ENCODE peak calls at places on chromosomes 2 and 18, in eight cellular contexts. F is tibial artery, Z is Karpas-422, U is cardiac muscle cell, V is K562, N is spleen, A is left lung, H is kidney. W is an unnamed sample. For H3K36me3 and H3K4me1, the result is how much of the 10 kb centered on the place peaks cover.

GRCh38 chr2:143355814-143356213 is 226.6 kb downstream of the ARHGAP15 start:
- DNase-seq in F (no peak), Z (no peak), U (no peak), V (no peak), N (no peak), A (no peak), H (no peak), W (no peak)

GRCh38 chr2:29309090-29310054 is 194.2 kb downstream of the CLIP4 start:
- DNase-seq in F (peak), Z (peak), U (peak), V (peak), N (no peak), A (no peak), H (no peak), W (no peak)

GRCh38 chr2:23523651-23524260 is 138.8 kb downstream of the KLHL29 start:
- DNase-seq in F (peak), Z (no peak), U (no peak), V (no peak), N (no peak), A (no peak), H (no peak), W (peak)

GRCh38 chr2:128309341-128310093 is 9.2 kb downstream of the HS6ST1 start:
- DNase-seq in F (peak), Z (no peak), U (peak), V (peak), N (peak), A (peak), H (peak), W (no peak)

GRCh38 chr2:71742953-71743601 is 289.7 kb downstream of the DYSF start:
- DNase-seq in F (peak), Z (no peak), U (no peak), V (peak), N (no peak), A (no peak), H (peak), W (peak)

GRCh38 chr2:19426941-19427340 is 68.5 kb upstream of the OSR1 start:
- DNase-seq in F (no peak), Z (no peak), U (no peak), V (no peak), N (no peak), A (no peak), H (no peak), W (no peak)

GRCh38 chr18:9722691-9723090 is 14.6 kb downstream of the RAB31 start:
- DNase-seq in F (no peak), Z (peak), U (no peak), V (no peak), N (no peak), A (no peak), H (no peak), W (no peak)

GRCh38 chr2:191114403-191114886 is 36.3 kb downstream of the STAT4 start:
- DNase-seq in F (no peak), Z (no peak), U (no peak), V (no peak), N (no peak), A (no peak), H (no peak), W (no peak)

GRCh38 chr2:82959677-82960076 is 1499.4 kb downstream of the SUCLG1 start:
- DNase-seq in F (no peak), Z (no peak), U (no peak), V (no peak), N (no peak), A (no peak), H (no peak), W (no peak)

GRCh38 chr18:3603460-3604259 is 153.7 kb downstream of the TGIF1 start:
- DNase-seq in F (no peak), Z (peak), U (no peak), V (peak), N (peak), A (no peak), H (no peak), W (no peak)

DNA sequence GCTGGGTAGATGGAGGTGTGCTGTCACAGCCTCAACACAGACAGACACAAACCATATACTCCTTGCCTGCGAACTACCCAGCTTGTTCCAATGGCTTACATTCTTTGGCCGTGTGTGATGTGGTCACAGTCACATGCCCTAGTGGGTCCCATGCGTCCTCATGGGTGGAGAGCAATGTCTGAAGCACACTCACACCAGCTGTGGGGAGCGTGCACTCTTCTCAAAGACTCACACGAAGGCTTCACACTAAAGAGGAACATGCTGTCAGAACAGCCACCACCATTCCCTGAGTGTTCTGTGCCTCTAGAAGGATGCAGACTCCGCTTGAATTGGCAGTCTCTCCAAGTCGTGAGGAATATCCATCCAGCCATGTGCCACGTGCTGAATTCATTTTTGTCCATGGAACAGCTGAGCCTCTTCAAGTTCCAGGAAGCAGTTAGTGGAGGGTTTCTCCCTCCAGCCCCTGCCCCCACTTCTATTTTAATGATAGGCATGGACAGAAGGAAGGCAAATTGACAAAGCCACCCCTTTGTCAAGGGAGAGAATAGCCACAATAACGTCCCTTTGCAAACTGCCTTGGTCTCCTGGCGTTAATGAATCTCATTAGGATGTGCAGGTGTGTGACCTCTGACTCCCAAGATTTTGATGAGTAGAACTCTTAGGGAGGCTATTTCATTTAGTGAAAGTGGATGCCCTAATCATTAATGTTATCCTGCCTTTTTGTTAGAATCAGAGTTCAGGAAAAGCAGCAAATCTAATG is 464.3 kb upstream of the ID2 start:
- DNase-seq in F (no peak), Z (no peak), U (no peak), V (no peak), N (no peak), A (no peak), H (no peak), W (no peak)
- H3K36me3 ChIP-seq in F (under half), Z (under half), U (under half), V (under half), N (under half), A (under half), H (under half), W (under half)

DNA sequence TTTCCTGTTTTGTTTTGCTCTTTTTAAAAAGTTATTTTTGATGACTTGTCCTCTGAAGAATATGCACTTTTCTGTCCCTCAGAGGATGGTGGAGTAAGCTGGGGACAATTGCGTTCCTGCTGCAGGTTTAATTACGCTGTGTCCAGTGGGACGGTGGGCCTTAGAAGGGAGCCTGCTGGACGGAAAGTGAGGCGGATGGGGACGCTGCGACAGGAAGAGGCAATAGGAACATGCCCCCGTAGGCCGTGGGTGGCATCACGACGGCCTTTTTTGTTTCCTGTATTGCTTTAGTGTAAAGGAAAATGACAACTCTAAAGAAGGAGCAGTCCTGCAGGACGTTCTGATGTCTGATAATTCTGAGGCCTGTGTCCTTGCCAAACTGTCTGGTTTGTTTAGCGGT is 121.6 kb downstream of the NFATC1 start:
- DNase-seq in F (no peak), Z (no peak), U (no peak), V (no peak), N (peak), A (no peak), H (peak), W (no peak)
- H3K4me1 ChIP-seq in F (under half), Z (under half), U (under half), V (under half), N (half or more), A (under half), H (under half), W (under half)

GRCh38 chr2:46960618-46961017 is 45.0 kb upstream of the MCFD2 start:
- DNase-seq in F (no peak), Z (peak), U (no peak), V (no peak), N (peak), A (no peak), H (peak), W (no peak)

GRCh38 chr2:46958431-46959017 is 42.9 kb upstream of the MCFD2 start:
- DNase-seq in F (no peak), Z (no peak), U (no peak), V (no peak), N (peak), A (no peak), H (peak), W (no peak)

GRCh38 chr2:46955764-46956163 is 40.2 kb upstream of the MCFD2 start:
- DNase-seq in F (no peak), Z (no peak), U (no peak), V (no peak), N (no peak), A (no peak), H (no peak), W (no peak)

GRCh38 chr2:46954951-46955571 is 39.5 kb upstream of the MCFD2 start:
- DNase-seq in F (peak), Z (no peak), U (no peak), V (peak), N (no peak), A (no peak), H (peak), W (peak)

DNA sequence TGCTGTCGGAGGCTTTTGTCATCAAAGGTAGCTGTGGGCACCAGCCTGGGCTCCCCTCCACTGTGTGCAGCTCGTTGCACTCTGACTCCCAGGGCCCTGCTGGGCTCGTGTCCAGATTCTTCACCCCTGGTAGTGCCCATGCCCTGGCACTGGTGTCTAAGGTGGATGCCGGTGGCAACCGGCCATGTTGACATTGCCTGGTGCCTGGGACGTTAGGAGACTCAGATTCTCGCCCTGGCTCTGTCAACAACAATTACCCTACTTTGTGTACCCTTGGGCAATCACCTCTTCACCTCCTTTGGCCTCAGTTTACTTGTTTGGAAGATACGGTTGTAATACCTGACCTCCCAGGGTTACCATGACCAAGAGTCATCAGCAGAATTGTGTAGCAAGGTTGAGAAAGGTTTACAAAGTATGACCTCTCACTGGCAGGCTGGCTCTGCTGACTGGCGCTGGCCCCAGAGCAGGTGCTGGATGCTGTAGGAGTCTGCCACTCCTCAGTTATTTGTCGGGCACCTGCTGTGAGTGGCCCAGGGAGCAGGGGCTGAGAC is 41.5 kb upstream of the MCFD2 start:
- DNase-seq in F (no peak), Z (no peak), U (no peak), V (no peak), N (no peak), A (no peak), H (peak), W (no peak)
- H3K36me3 ChIP-seq in F (under half), Z (under half), U (under half), V (under half), N (under half), A (half or more), H (under half), W (under half)

GRCh38 chr18:44697315-44697714 is 16.6 kb downstream of the SETBP1 start:
- DNase-seq in F (no peak), Z (no peak), U (no peak), V (no peak), N (no peak), A (no peak), H (no peak), W (no peak)

GRCh38 chr18:44701227-44701626 is 20.5 kb downstream of the SETBP1 start:
- DNase-seq in F (no peak), Z (no peak), U (no peak), V (no peak), N (no peak), A (no peak), H (no peak), W (no peak)

GRCh38 chr18:44700652-44701051 is 20.0 kb downstream of the SETBP1 start:
- DNase-seq in F (peak), Z (peak), U (peak), V (no peak), N (peak), A (no peak), H (no peak), W (no peak)

GRCh38 chr18:44698518-44698917 is 17.8 kb downstream of the SETBP1 start:
- DNase-seq in F (no peak), Z (no peak), U (no peak), V (no peak), N (no peak), A (no peak), H (no peak), W (no peak)

DNA sequence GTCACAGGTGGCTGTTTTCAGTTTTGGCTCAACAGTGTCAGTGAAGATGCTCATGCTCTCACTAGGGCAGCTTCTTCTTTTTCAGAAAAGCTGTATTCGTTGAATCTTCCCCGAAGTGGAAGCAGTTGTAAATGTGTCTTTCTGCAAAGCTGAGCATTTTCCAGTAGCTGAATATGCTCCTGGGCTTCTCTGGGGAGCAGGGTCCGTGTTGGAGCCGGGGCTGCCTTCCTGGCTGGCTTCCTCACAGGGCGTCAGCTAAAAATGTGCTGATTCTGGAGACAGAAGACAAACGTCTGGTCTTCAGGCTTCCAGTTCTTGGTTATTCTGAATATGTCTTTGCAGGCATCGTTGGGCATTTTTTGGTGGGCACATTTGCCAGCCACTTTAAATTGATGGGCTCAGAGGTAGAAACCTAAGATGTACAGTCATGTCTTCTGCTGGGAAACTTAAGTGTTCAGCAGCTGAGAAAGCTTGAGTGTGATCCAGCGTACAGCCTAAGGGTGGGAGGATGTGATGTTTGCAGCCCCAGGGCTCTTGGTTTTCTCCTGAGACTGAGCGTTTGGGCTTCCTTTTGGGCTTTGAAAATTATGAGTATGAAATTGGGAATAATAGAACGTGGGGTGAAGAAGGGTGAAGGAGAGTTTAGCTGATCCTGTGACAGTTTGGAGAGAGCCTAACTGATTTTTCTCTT is 19.0 kb downstream of the SETBP1 start:
- DNase-seq in F (no peak), Z (no peak), U (no peak), V (no peak), N (no peak), A (no peak), H (peak), W (no peak)
- H3K4me1 ChIP-seq in F (half or more), Z (under half), U (under half), V (under half), N (under half), A (under half), H (under half), W (under half)